ENCODE peak calls at places on chromosomes 7 and 10, in five cellular contexts. U is effector memory CD4-positive, alpha-beta T cell; V is aorta; G is uterus; L is CD8-positive, alpha-beta memory T cell. E is an unnamed sample. For H3K4me1, the result is how much of the 10 kb centered on the place peaks cover.

GRCh38 chr10:113493195-113493594 is 59.7 kb upstream of the HABP2 start:
- DNase-seq in U (no peak), V (no peak), G (no peak), L (no peak), E (no peak)

GRCh38 chr7:25822823-25823222 is 329.2 kb upstream of the NFE2L3 start:
- DNase-seq in U (no peak), V (no peak), G (no peak), L (no peak), E (no peak)

GRCh38 chr7:17234398-17235021 is 63.9 kb upstream of the AHR start:
- DNase-seq in U (peak), V (no peak), G (no peak), L (peak), E (peak)

GRCh38 chr7:34327681-34328080 is 330.3 kb upstream of the NPSR1 start:
- DNase-seq in U (no peak), V (no peak), G (no peak), L (no peak), E (no peak)

GRCh38 chr7:44617225-44617885 is 10.9 kb downstream of the OGDH start:
- DNase-seq in U (no peak), V (no peak), G (no peak), L (no peak), E (peak)

GRCh38 chr7:96728139-96728538 is 18.5 kb upstream of the SEM1 start:
- DNase-seq in U (no peak), V (no peak), G (no peak), L (no peak), E (no peak)

GRCh38 chr7:148909560-148909959 is 25.5 kb upstream of the EZH2 start:
- DNase-seq in U (no peak), V (no peak), G (no peak), L (no peak), E (no peak)

GRCh38 chr10:76329891-76330575 is 898.6 kb downstream of the LRMDA start:
- DNase-seq in U (no peak), V (no peak), G (no peak), L (no peak), E (no peak)

GRCh38 chr10:80589726-80590373 is 52.1 kb downstream of the SH2D4B start:
- DNase-seq in U (no peak), V (no peak), G (no peak), L (no peak), E (no peak)

GRCh38 chr10:59843733-59844132 is 62.6 kb downstream of the CCDC6 start:
- DNase-seq in U (no peak), V (no peak), G (no peak), L (no peak), E (no peak)

GRCh38 chr7:13986208-13986607 is 3.3 kb downstream of the ETV1 start:
- DNase-seq in U (no peak), V (no peak), G (no peak), L (no peak), E (no peak)
- H3K4me1 ChIP-seq in U (under half), V (under half), G (under half), L (under half), E (under half)

GRCh38 chr7:90458104-90458503 is 11.3 kb upstream of the PTTG1IP2 start:
- DNase-seq in U (no peak), V (no peak), G (no peak), L (no peak), E (no peak)

GRCh38 chr7:90455163-90456030 is 14.0 kb upstream of the PTTG1IP2 start:
- DNase-seq in U (no peak), V (no peak), G (no peak), L (peak), E (peak)

GRCh38 chr7:90453259-90453891 is 16.1 kb upstream of the PTTG1IP2 start:
- DNase-seq in U (no peak), V (no peak), G (no peak), L (no peak), E (no peak)

GRCh38 chr7:90459888-90460287 is 9.6 kb upstream of the PTTG1IP2 start:
- DNase-seq in U (no peak), V (no peak), G (no peak), L (no peak), E (peak)

GRCh38 chr7:90453931-90454330 is 15.5 kb upstream of the PTTG1IP2 start:
- DNase-seq in U (no peak), V (no peak), G (no peak), L (no peak), E (no peak)
- H3K27ac ChIP-seq in U (no peak), V (no peak), G (no peak), L (no peak), E (no peak)

DNA sequence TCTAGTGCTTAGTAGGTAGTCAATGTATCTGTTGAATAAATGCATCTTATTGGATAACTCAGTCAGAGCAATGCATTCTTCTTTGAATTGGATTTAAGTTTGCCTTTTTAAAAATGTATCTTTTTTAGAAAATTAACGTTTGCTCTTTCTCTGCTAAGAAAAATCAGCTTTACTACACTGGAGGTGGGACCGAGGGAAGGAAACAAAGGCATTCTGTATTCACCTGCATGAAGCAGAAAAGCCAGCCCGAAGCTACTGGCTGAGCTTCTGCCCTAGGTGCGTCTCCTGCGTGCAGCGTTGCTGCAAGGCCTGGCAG is 22.2 kb upstream of the ITGB1 start:
- DNase-seq in U (no peak), V (no peak), G (no peak), L (no peak), E (no peak)
- H3K4me1 ChIP-seq in U (under half), V (under half), G (under half), L (under half), E (under half)

GRCh38 chr7:30921540-30921930 is 9.9 kb downstream of the AQP1 start:
- DNase-seq in U (no peak), V (peak), G (no peak), L (no peak), E (no peak)

GRCh38 chr7:30920584-30921539 is 9.2 kb downstream of the AQP1 start:
- DNase-seq in U (no peak), V (peak), G (peak), L (no peak), E (peak)

GRCh38 chr7:30922596-30922995 is 10.9 kb downstream of the AQP1 start:
- DNase-seq in U (no peak), V (peak), G (peak), L (no peak), E (no peak)

GRCh38 chr7:30923009-30923773 is 11.5 kb downstream of the AQP1 start:
- DNase-seq in U (no peak), V (peak), G (peak), L (no peak), E (no peak)

GRCh38 chr7:30921951-30922401 is 10.3 kb downstream of the AQP1 start:
- DNase-seq in U (no peak), V (peak), G (peak), L (no peak), E (no peak)
- H3K27ac ChIP-seq in U (no peak), V (peak), G (peak), L (no peak), E (peak)

DNA sequence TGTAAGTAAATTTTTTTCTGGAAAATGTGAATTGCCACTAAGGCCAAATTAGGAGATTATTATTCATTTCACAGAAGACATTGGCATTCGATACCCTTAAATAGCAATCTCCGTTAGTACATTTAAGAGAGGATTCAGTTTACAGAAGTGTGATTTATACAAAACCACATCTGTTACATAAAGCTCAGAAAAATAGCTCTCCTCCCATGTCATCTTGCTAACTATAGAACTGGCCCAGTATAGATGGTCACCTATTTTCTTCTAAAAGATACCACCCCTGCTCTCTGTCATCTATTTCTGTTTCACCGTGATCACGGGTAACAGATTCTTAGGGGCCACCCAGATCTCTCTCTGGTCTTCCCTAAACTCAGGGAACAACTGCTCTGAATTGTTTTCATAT is 119.1 kb downstream of the HIP1 start:
- DNase-seq in U (no peak), V (no peak), G (no peak), L (no peak), E (no peak)
- H3K4me1 ChIP-seq in U (under half), V (under half), G (under half), L (under half), E (under half)

DNA sequence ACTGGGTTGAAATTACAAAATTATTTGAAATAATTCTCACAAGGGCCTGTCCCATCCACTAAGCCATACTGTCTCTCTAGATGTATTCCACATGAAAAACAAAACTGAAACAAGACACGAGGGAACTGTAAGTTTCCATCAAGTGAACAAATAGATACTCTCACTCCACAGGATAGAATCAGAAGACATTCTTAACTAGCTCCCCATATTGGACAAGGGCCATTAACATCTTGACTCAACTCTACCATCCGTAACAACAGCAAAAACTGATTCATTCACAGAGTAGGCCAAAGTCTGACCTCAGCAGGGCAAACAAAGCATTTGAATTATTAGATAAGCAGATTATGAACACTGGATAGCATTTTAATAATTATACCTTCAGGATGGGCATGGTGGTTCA is 29.1 kb downstream of the UBE2H start:
- DNase-seq in U (no peak), V (no peak), G (no peak), L (no peak), E (no peak)
- H3K27ac ChIP-seq in U (no peak), V (peak), G (no peak), L (no peak), E (no peak)

DNA sequence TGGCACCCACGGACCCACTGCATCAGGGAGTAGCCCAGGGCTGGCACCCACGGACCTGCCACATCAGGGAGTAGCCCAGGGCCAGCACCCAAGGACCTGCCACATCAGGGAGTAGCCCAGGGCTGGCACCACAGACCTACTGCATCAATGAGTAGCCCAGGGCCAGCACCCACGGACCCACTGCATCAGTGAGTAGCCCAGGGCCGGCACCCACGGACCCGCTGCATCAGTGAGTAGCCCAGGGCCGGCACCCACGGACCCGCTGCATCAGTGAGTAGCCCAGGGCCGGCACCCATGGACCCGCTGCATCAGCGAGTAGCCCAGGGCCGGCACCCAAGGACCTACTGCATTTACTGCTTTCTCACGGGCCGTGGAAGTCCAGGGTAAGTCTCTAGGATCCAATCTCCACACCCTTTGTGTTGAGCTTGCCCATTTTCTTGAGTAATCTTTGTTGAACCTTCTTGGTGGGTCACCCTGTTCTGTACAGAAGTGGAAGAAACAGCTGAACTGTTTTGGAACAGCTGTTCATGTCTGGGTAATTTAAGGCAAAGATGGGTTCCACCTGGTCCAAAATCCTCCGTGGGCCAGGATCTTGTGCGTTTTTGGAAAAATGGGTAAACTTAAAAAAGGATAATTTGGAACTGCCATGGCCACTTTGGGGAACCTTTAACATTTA is 69.0 kb downstream of the VIPR2 start:
- DNase-seq in U (no peak), V (no peak), G (no peak), L (no peak), E (no peak)
- H3K4me1 ChIP-seq in U (under half), V (under half), G (under half), L (under half), E (under half)

GRCh38 chr10:17233534-17233933 is 5.5 kb downstream of the VIM start:
- DNase-seq in U (no peak), V (no peak), G (peak), L (no peak), E (no peak)
- H3K27ac ChIP-seq in U (no peak), V (no peak), G (peak), L (no peak), E (no peak)

GRCh38 chr7:135666156-135666555 is 3.8 kb downstream of the STMP1 start:
- DNase-seq in U (no peak), V (no peak), G (no peak), L (no peak), E (no peak)
- H3K4me1 ChIP-seq in U (under half), V (under half), G (under half), L (under half), E (under half)

E was measured in cardiac muscle cell.